ENCODE peak calls at places on chromosomes 12 and 14, in ten cellular contexts. M, I, L, Y, Z, E, U, S, N and B are unnamed samples.

GRCh38 chr12:38316391-38317129 is at the start of gene ALG10B:
- DNase-seq in Y (peak; percentile 98), Z (peak; percentile 98), I (peak; percentile 71), L (peak; percentile 94), N (peak; percentile 99), E (peak; percentile 91), M (peak; percentile 96), S (peak; percentile 81), U (peak; percentile 99), B (peak; percentile 92)

GRCh38 chr12:109566424-109566823 is 6.9 kb downstream of the MMAB start:
- DNase-seq in I (no peak), L (no peak), S (no peak), N (no peak), E (no peak), M (no peak), Z (no peak), U (no peak), Y (no peak), B (no peak)

GRCh38 chr14:68783408-68784297 is 9.2 kb downstream of the ZFP36L1 start:
- DNase-seq in E (no peak), Y (no peak), M (no peak), N (no peak), Z (no peak), S (no peak), I (no peak), U (no peak), L (no peak), B (peak; percentile 25)

GRCh38 chr12:101697930-101698781 is 716 bp downstream of the CHPT1 start:
- DNase-seq in E (peak; percentile 59), N (peak; percentile 63), U (peak; percentile 15), L (peak; percentile 35), Y (peak; percentile 31), I (no peak), M (peak; percentile 51), S (peak; percentile 24), Z (peak; percentile 43), B (peak; percentile 37)

GRCh38 chr12:7092986-7093460 is 778 bp upstream of the C1R start:
- DNase-seq in Y (no peak), M (no peak), N (no peak), I (no peak), S (no peak), Z (no peak), E (no peak), U (no peak), L (no peak), B (no peak)

GRCh38 chr12:132342828-132343227 is 13.4 kb upstream of the GALNT9 start:
- DNase-seq in U (no peak), N (no peak), I (no peak), S (no peak), L (no peak), Y (no peak), E (no peak), Z (no peak), M (no peak), B (no peak)

GRCh38 chr12:28537474-28537873 is 347.2 kb downstream of the CCDC91 start:
- DNase-seq in U (no peak), E (no peak), I (no peak), N (no peak), M (no peak), S (no peak), Y (no peak), Z (no peak), L (no peak), B (no peak)

GRCh38 chr14:92493024-92493423 is 20.6 kb upstream of the RIN3 start:
- DNase-seq in M (no peak), I (no peak), N (no peak), S (no peak), E (no peak), U (no peak), Y (no peak), L (no peak), Z (no peak), B (no peak)

GRCh38 chr12:6323340-6323994 is 13.0 kb downstream of the PLEKHG6 start:
- DNase-seq in Z (peak; percentile 97), N (peak; percentile 83), Y (peak; percentile 98), L (no peak), U (peak; percentile 84), M (no peak), I (peak; percentile 11), E (no peak), S (no peak), B (peak; percentile 48)

GRCh38 chr14:55512421-55512820 is 67.6 kb upstream of the KTN1 start:
- DNase-seq in Y (peak; percentile 17), I (no peak), M (no peak), N (no peak), U (no peak), S (no peak), E (no peak), L (no peak), Z (peak; percentile 28), B (no peak)

GRCh38 chr14:71734076-71734475 is 198.2 kb upstream of the RGS6 start:
- DNase-seq in L (no peak), N (no peak), I (no peak), S (no peak), Y (no peak), Z (no peak), U (no peak), E (no peak), M (no peak), B (no peak)

GRCh38 chr12:62629971-62630739 is 163.5 kb downstream of the MON2 start:
- DNase-seq in U (no peak), Z (no peak), I (no peak), S (no peak), Y (no peak), N (peak; percentile 99), L (no peak), E (no peak), M (no peak), B (no peak)

GRCh38 chr14:55749201-55749812 is 169.3 kb downstream of the KTN1 start:
- DNase-seq in U (no peak), N (peak; percentile 68), I (no peak), Y (peak; percentile 68), E (no peak), L (no peak), Z (peak; percentile 57), S (no peak), M (no peak), B (no peak)

GRCh38 chr12:57992001-57992400 is 50.6 kb downstream of the ATP23 start:
- DNase-seq in L (no peak), N (no peak), E (no peak), S (no peak), Y (no peak), M (no peak), I (no peak), Z (no peak), U (no peak), B (no peak)

GRCh38 chr12:51183816-51184215 is 10.9 kb upstream of the TFCP2 start:
- DNase-seq in S (no peak), M (peak; percentile 71), U (peak; percentile 33), E (no peak), Y (peak; percentile 73), I (peak; percentile 86), Z (peak; percentile 76), N (peak; percentile 20), L (peak; percentile 53), B (no peak)

GRCh38 chr14:48568688-48569087 is 893.3 kb upstream of the MDGA2 start:
- DNase-seq in L (no peak), E (no peak), U (no peak), Z (peak; percentile 3), M (no peak), S (no peak), Y (peak; percentile 14), N (no peak), I (no peak), B (no peak)

GRCh38 chr12:53131844-53132243 is 28.6 kb downstream of the SOAT2 start:
- DNase-seq in E (no peak), S (no peak), I (no peak), Y (no peak), Z (no peak), L (no peak), U (no peak), M (no peak), N (no peak), B (no peak)

GRCh38 chr14:23056956-23057756 is at the start of gene CDH24:
- DNase-seq in U (peak; percentile 18), Y (peak; percentile 65), E (no peak), Z (peak; percentile 74), S (peak; percentile 54), M (no peak), I (no peak), N (no peak), L (no peak), B (peak; percentile 78)

GRCh38 chr14:22910916-22911315 is 8.0 kb downstream of the RBM23 start:
- DNase-seq in Z (no peak), S (no peak), M (no peak), I (no peak), U (no peak), L (no peak), Y (no peak), E (no peak), N (no peak), B (no peak)

GRCh38 chr14:98138666-98139065 is 1133.3 kb downstream of the BCL11B start:
- DNase-seq in N (peak; percentile 66), S (peak; percentile 28), M (peak; percentile 42), U (no peak), Z (peak; percentile 10), Y (peak; percentile 20), L (no peak), I (peak; percentile 2), E (no peak), B (peak; percentile 72)

GRCh38 chr12:45302621-45303020 is 86.7 kb downstream of the ANO6 start:
- DNase-seq in Y (no peak), E (no peak), U (peak; percentile 61), M (no peak), I (no peak), Z (no peak), N (no peak), L (no peak), S (no peak), B (no peak)

GRCh38 chr12:42070056-42070455 is 74.6 kb downstream of the GXYLT1 start:
- DNase-seq in I (no peak), Z (no peak), L (no peak), M (no peak), Y (no peak), N (no peak), E (no peak), U (no peak), S (no peak), B (no peak)

GRCh38 chr14:97056086-97056485 is 258.9 kb downstream of the VRK1 start:
- DNase-seq in L (no peak), N (peak; percentile 65), Z (no peak), E (no peak), I (peak; percentile 63), U (no peak), M (no peak), S (no peak), Y (no peak), B (no peak)

GRCh38 chr14:35414365-35414764 is 9.8 kb upstream of the NFKBIA start:
- DNase-seq in L (no peak), Z (peak; percentile 71), U (peak; percentile 55), N (no peak), M (no peak), Y (peak; percentile 69), I (no peak), E (no peak), S (no peak), B (no peak)

GRCh38 chr14:70186826-70187483 is 1.8 kb downstream of the SLC8A3 start:
- DNase-seq in U (peak; percentile 3), M (peak; percentile 44), I (peak; percentile 78), N (peak; percentile 85), E (no peak), S (no peak), Z (peak; percentile 10), Y (no peak), L (no peak), B (peak; percentile 46)

GRCh38 chr12:105928436-105928835 is 210.3 kb downstream of the NUAK1 start:
- DNase-seq in Y (no peak), E (no peak), S (no peak), L (no peak), Z (no peak), M (no peak), N (no peak), U (no peak), I (no peak), B (no peak)

GRCh38 chr12:66587912-66588311 is 91.0 kb downstream of the GRIP1 start:
- DNase-seq in E (no peak), Y (no peak), Z (no peak), S (no peak), L (no peak), M (no peak), I (no peak), U (no peak), N (no peak), B (no peak)

GRCh38 chr12:90520002-90520734 is 434.8 kb downstream of the CCER1 start:
- DNase-seq in L (no peak), S (no peak), Z (no peak), Y (no peak), E (no peak), I (no peak), M (no peak), N (no peak), U (no peak), B (no peak)